ENCODE peak calls at places on chromosome 11, in nine cellular contexts. P is progenitor cell of endocrine pancreas, Q is right lobe of liver, S is stomach, E is sigmoid colon, A is fibroblast of the aortic adventitia, N is spleen, H is lung, Z is choroid plexus epithelial cell. O is an unnamed sample.

GRCh38 chr11:126363706-126364245 is 8.3 kb downstream of the ST3GAL4 start:
- DNase-seq in P (no peak), Q (no peak), S (no peak), E (peak), A (no peak), N (peak), H (no peak), Z (no peak), O (peak)

GRCh38 chr11:18844753-18845367 is 53.3 kb upstream of the PTPN5 start:
- DNase-seq in P (no peak), Q (no peak), S (no peak), E (no peak), A (peak), N (no peak), H (no peak), Z (peak), O (no peak)

GRCh38 chr11:121248496-121248895 is 44.1 kb upstream of the SC5D start:
- DNase-seq in P (no peak), Q (no peak), S (no peak), E (no peak), A (no peak), N (no peak), H (no peak), Z (no peak), O (no peak)

GRCh38 chr11:69374110-69374981 is 80.4 kb downstream of the MYEOV start:
- DNase-seq in P (no peak), Q (peak), S (peak), E (peak), A (no peak), N (peak), H (no peak), Z (no peak), O (peak)

GRCh38 chr11:125637840-125638239 is 12.9 kb downstream of the CHEK1 start:
- DNase-seq in P (no peak), Q (no peak), S (no peak), E (no peak), A (no peak), N (no peak), H (no peak), Z (no peak), O (no peak)

GRCh38 chr11:132134322-132134721 is 763.9 kb downstream of the NTM start:
- DNase-seq in P (no peak), Q (no peak), S (no peak), E (no peak), A (no peak), N (no peak), H (no peak), Z (no peak), O (no peak)

GRCh38 chr11:101444164-101444563 is 139.6 kb downstream of the TRPC6 start:
- DNase-seq in P (no peak), Q (no peak), S (peak), E (no peak), A (no peak), N (no peak), H (no peak), Z (no peak), O (no peak)

GRCh38 chr11:95641506-95641905 is 148.1 kb downstream of the FAM76B start:
- DNase-seq in P (no peak), Q (peak), S (no peak), E (no peak), A (peak), N (peak), H (peak), Z (no peak), O (no peak)

GRCh38 chr11:121143921-121144320 is 42.9 kb downstream of the TECTA start:
- DNase-seq in P (no peak), Q (no peak), S (no peak), E (no peak), A (no peak), N (no peak), H (no peak), Z (no peak), O (no peak)

DNA sequence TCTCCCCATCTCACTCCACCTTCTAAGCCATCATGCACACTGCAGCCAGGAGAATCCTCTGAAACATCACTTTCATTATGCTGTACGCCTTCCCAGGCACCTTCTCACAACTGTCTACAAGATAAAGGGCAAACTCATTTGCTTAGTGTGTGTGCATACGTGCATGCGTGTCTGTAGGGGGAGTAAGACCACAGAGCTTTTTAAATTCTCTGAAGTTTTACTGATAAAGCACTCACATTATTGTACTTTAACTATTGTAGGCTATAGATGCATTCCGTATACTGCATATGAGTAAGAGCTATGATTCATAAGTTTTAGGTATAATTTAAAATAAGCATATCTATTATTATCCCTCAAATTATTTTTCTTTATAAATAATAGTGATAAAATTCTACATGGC is 15.3 kb upstream of the ANKK1 start:
- DNase-seq in P (no peak), Q (no peak), S (no peak), E (no peak), A (peak), N (no peak), H (no peak), Z (no peak), O (no peak)
- TF ChIP-seq CTCF in P (peak), Q (no peak), S (no peak), E (no peak), A (peak), N (no peak), H (no peak), Z (peak), O (no peak)

GRCh38 chr11:65418681-65419459 is 3.7 kb upstream of the NEAT1 start:
- DNase-seq in P (peak), Q (peak), S (peak), E (peak), A (peak), N (peak), H (peak), Z (peak), O (peak)
- TF ChIP-seq CTCF in P (no peak), Q (no peak), S (no peak), E (no peak), A (no peak), N (no peak), H (no peak), Z (no peak), O (no peak)

GRCh38 chr11:62432695-62433094 is 13.9 kb downstream of the SCGB1A1 start:
- DNase-seq in P (no peak), Q (peak), S (no peak), E (no peak), A (no peak), N (no peak), H (no peak), Z (no peak), O (no peak)

GRCh38 chr11:62430350-62430749 is 11.5 kb downstream of the SCGB1A1 start:
- DNase-seq in P (no peak), Q (no peak), S (no peak), E (no peak), A (peak), N (no peak), H (no peak), Z (no peak), O (no peak)

GRCh38 chr11:62428871-62429601 is 10.2 kb downstream of the SCGB1A1 start:
- DNase-seq in P (no peak), Q (no peak), S (no peak), E (no peak), A (peak), N (no peak), H (no peak), Z (no peak), O (no peak)

GRCh38 chr11:62433141-62433543 is 14.3 kb downstream of the SCGB1A1 start:
- DNase-seq in P (no peak), Q (no peak), S (no peak), E (no peak), A (no peak), N (no peak), H (no peak), Z (no peak), O (no peak)

GRCh38 chr11:62431171-62431895 is 12.5 kb downstream of the SCGB1A1 start:
- DNase-seq in P (no peak), Q (no peak), S (no peak), E (no peak), A (peak), N (no peak), H (no peak), Z (peak), O (no peak)
- TF ChIP-seq CTCF in P (no peak), Q (no peak), S (no peak), E (no peak), A (no peak), N (no peak), H (no peak), Z (peak), O (peak)

DNA sequence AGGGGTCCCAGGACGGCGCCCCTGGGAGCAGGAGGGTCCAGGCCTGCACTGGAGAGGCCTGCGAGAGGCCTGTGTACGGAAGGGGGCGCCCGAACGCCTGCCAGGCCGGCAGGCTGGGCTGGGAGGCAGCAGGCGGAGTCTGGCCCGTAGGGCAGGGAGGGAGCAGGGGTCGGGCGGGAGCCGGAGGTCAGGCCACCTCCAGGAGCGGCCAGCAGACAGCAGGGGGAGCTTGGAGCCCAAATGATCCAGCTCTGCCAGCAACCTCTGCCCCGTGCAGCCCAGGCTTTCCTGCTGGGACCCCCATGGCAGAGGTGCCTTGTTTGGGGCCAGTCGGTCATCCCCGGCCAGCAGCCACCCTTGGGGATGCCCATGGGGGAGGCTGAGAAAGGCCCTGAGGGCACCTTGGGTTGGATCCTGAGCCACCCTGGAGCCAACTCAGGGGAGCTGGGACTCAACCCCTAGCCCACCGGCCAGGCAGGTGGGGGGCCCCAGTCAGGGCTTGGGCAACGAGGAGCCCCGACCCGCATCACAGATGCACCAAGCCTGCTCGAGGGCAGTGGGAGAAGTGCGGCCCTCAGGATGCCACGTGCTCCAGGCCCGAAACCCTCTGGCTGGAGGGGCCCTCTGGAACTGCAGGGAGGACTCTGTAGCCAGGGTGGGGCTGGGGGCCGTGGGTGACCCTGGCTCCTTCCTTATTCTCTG is 9.6 kb upstream of the SYT8 start:
- DNase-seq in P (peak), Q (no peak), S (peak), E (no peak), A (no peak), N (peak), H (peak), Z (peak), O (peak)
- TF ChIP-seq CTCF in P (peak), Q (peak), S (no peak), E (no peak), A (peak), N (peak), H (peak), Z (peak), O (peak)

GRCh38 chr11:117614695-117615094 is 182.3 kb downstream of the DSCAML1 start:
- DNase-seq in P (no peak), Q (no peak), S (no peak), E (peak), A (no peak), N (no peak), H (no peak), Z (no peak), O (no peak)
- TF ChIP-seq CTCF in P (no peak), Q (no peak), S (no peak), E (no peak), A (no peak), N (no peak), H (no peak), Z (peak), O (peak)

GRCh38 chr11:80844110-80844509 is 1403.3 kb upstream of the TENM4 start:
- DNase-seq in P (no peak), Q (no peak), S (no peak), E (no peak), A (no peak), N (no peak), H (no peak), Z (no peak), O (no peak)
- TF ChIP-seq CTCF in P (no peak), Q (no peak), S (no peak), E (no peak), A (no peak), N (no peak), H (no peak), Z (no peak), O (no peak)

GRCh38 chr11:559712-560304 is 730 bp downstream of the LMNTD2 start:
- DNase-seq in P (no peak), Q (peak), S (peak), E (no peak), A (no peak), N (peak), H (no peak), Z (no peak), O (no peak)

GRCh38 chr11:558503-558902 is 2.0 kb downstream of the LMNTD2 start:
- DNase-seq in P (no peak), Q (no peak), S (no peak), E (no peak), A (no peak), N (peak), H (no peak), Z (no peak), O (no peak)

GRCh38 chr11:560305-561147 is at the start of the genes LMNTD2 and RASSF7:
- DNase-seq in P (peak), Q (peak), S (peak), E (peak), A (peak), N (peak), H (peak), Z (peak), O (no peak)

GRCh38 chr11:557328-558132 is 3.0 kb downstream of the LMNTD2 start:
- DNase-seq in P (no peak), Q (no peak), S (no peak), E (no peak), A (no peak), N (no peak), H (no peak), Z (no peak), O (no peak)

GRCh38 chr11:559020-559620 is 1.4 kb downstream of the LMNTD2 start:
- DNase-seq in P (no peak), Q (no peak), S (no peak), E (no peak), A (no peak), N (peak), H (no peak), Z (no peak), O (no peak)
- TF ChIP-seq CTCF in P (no peak), Q (no peak), S (no peak), E (no peak), A (no peak), N (no peak), H (no peak), Z (no peak), O (no peak)

DNA sequence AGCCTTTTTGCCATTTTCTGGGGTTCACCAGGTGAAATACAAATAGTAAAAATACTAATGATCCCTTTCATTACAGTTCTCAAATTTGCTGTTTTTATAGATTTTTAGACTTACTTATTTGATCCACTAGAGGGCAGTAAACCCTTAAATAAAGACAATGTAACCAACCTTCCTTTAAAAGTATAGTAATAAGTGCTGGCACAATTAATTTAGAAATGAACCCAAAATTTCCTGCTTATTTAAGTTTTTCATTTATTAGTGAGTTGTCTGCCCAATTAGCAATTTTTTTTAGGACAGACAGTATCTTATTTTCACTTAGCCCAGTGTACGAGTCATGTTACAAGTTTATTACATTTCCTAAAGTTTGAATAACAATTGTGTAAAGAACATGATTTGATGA is 4.7 kb downstream of the DDIAS start:
- DNase-seq in P (no peak), Q (no peak), S (no peak), E (no peak), A (peak), N (no peak), H (no peak), Z (peak), O (no peak)
- TF ChIP-seq CTCF in P (peak), Q (peak), S (no peak), E (peak), A (peak), N (peak), H (peak), Z (peak), O (peak)

DNA sequence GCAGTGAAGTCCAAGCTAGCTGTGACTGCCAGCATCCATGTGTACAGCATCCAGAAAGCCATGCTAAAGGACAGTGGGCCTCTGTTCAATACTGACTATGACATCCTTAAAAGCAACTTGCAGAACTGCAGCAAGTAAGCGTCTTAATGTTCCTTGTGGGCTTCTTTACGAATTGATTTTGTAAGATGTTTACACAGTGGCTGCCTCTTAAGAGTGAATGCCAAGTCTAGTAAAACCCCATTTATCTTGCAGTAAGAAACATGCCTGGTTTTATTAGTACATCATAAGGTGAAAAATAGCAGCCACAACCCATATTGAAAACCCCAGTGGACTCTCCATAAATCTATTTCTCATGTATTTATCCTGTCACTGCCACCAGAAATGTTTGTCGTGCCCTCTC is 20.5 kb downstream of the POLD3 start:
- DNase-seq in P (no peak), Q (no peak), S (no peak), E (no peak), A (peak), N (no peak), H (no peak), Z (no peak), O (no peak)
- TF ChIP-seq CTCF in P (no peak), Q (no peak), S (no peak), E (no peak), A (no peak), N (no peak), H (no peak), Z (no peak), O (no peak)

O was measured in chondrocyte.